ENCODE peak calls at places on chromosomes 7 and 10, in four cellular contexts. F is H1, O is SK-N-SH, Z is GM12878. R is an unnamed sample.

GRCh38 chr7:156832195-156832877 is 60.6 kb downstream of the LMBR1 start:
- DNase-seq in O (no peak), F (no peak), Z (no peak), R (no peak)

GRCh38 chr7:81690251-81690650 is 79.6 kb downstream of the HGF start:
- DNase-seq in O (no peak), F (no peak), Z (no peak), R (no peak)

GRCh38 chr10:124949543-124949942 is 7.6 kb downstream of the ZRANB1 start:
- DNase-seq in Z (no peak), O (no peak), F (no peak), R (peak)

GRCh38 chr7:70630647-70631457 is 501.1 kb upstream of the GALNT17 start:
- DNase-seq in O (no peak), F (no peak), Z (no peak), R (no peak)

GRCh38 chr10:15439381-15439837 is 68.3 kb upstream of the FAM171A1 start:
- DNase-seq in O (peak), Z (no peak), F (no peak), R (peak)

GRCh38 chr7:70082026-70082655 is 483.9 kb downstream of the AUTS2 start:
- DNase-seq in F (no peak), Z (no peak), O (no peak), R (no peak)

GRCh38 chr10:95177429-95177828 is 16.6 kb upstream of the ACSM6 start:
- DNase-seq in F (no peak), O (no peak), Z (no peak), R (peak)

GRCh38 chr10:6250745-6251144 is 48.0 kb downstream of the PFKFB3 start:
- DNase-seq in O (no peak), Z (no peak), F (no peak), R (no peak)

GRCh38 chr7:34190299-34190698 is 285.0 kb downstream of the BMPER start:
- DNase-seq in Z (no peak), O (no peak), F (no peak), R (no peak)

GRCh38 chr10:17278607-17279240 is 50.7 kb downstream of the VIM start:
- DNase-seq in O (no peak), F (no peak), Z (no peak), R (no peak)

GRCh38 chr10:119246862-119247549 is 39.6 kb downstream of the GRK5 start:
- DNase-seq in F (no peak), O (no peak), Z (no peak), R (no peak)

GRCh38 chr10:14071956-14072355 is 258.8 kb downstream of the FRMD4A start:
- DNase-seq in F (no peak), O (no peak), Z (no peak), R (no peak)

GRCh38 chr7:132614428-132615076 is 38.3 kb upstream of the PLXNA4 start:
- DNase-seq in O (no peak), Z (no peak), F (peak), R (no peak)

GRCh38 chr7:108627476-108628051 is 57.9 kb downstream of the DNAJB9 start:
- DNase-seq in F (no peak), Z (no peak), O (no peak), R (no peak)

GRCh38 chr10:118965636-118966035 is 63.9 kb upstream of the NANOS1 start:
- DNase-seq in O (no peak), Z (no peak), F (no peak), R (no peak)

GRCh38 chr7:131425992-131426391 is 98.3 kb downstream of the MKLN1 start:
- DNase-seq in F (no peak), O (no peak), Z (no peak), R (no peak)

GRCh38 chr7:65475734-65476319 is 102.2 kb downstream of the ZNF92 start:
- DNase-seq in F (peak), Z (peak), O (no peak), R (peak)

GRCh38 chr7:21430575-21430954 is 2.7 kb downstream of the SP4 start:
- DNase-seq in F (no peak), Z (no peak), O (no peak), R (no peak)

GRCh38 chr10:35564276-35564982 is 40.7 kb upstream of the GJD4 start:
- DNase-seq in O (no peak), F (no peak), Z (no peak), R (no peak)

GRCh38 chr7:100799037-100799896 is 28.1 kb downstream of the EPHB4 start:
- DNase-seq in O (peak), Z (peak), F (no peak), R (peak)

GRCh38 chr7:122689346-122690109 is 9.4 kb downstream of the RNF133 start:
- DNase-seq in F (no peak), Z (no peak), O (no peak), R (peak)

GRCh38 chr10:120521880-120522279 is 64.9 kb downstream of the PLPP4 start:
- DNase-seq in O (no peak), Z (no peak), F (no peak), R (no peak)

GRCh38 chr7:73519867-73520672 is 2.0 kb downstream of the BAZ1B start:
- DNase-seq in O (no peak), Z (no peak), F (no peak), R (peak)

GRCh38 chr7:22723171-22723601 is 3.8 kb upstream of the IL6 start:
- DNase-seq in F (no peak), Z (no peak), O (no peak), R (no peak)

GRCh38 chr7:71015260-71015900 is 116.6 kb upstream of the GALNT17 start:
- DNase-seq in F (no peak), O (no peak), Z (no peak), R (no peak)

GRCh38 chr7:141312395-141312794 is 238.5 kb downstream of the TMEM178B start:
- DNase-seq in O (no peak), F (no peak), Z (no peak), R (no peak)

GRCh38 chr7:36116347-36117200 is 36.5 kb upstream of the EEPD1 start:
- DNase-seq in F (no peak), Z (no peak), O (no peak), R (peak)

GRCh38 chr10:5447611-5448071 is 35.3 kb downstream of the NET1 start:
- DNase-seq in Z (peak), O (no peak), F (no peak), R (no peak)

GRCh38 chr10:32379950-32380547 is 33.1 kb upstream of the EPC1 start:
- DNase-seq in F (no peak), O (no peak), Z (no peak), R (no peak)

GRCh38 chr7:99469381-99470065 is 3.2 kb upstream of the ZNF789 start:
- DNase-seq in Z (no peak), O (no peak), F (no peak), R (peak)

GRCh38 chr10:36779238-36779846 is 346.1 kb upstream of the ANKRD30A start:
- DNase-seq in Z (no peak), O (peak), F (peak), R (peak)

GRCh38 chr7:49911906-49912305 is 138.5 kb downstream of the VWC2 start:
- DNase-seq in O (no peak), Z (no peak), F (no peak), R (no peak)

GRCh38 chr10:120581496-120581895 is 124.5 kb downstream of the PLPP4 start:
- DNase-seq in F (no peak), O (no peak), Z (no peak), R (no peak)

GRCh38 chr7:155391414-155391813 is 66.5 kb upstream of the EN2 start:
- DNase-seq in Z (no peak), F (no peak), O (no peak), R (no peak)

GRCh38 chr7:140635821-140636220 is 4.8 kb downstream of the DENND2A start:
- DNase-seq in Z (no peak), O (no peak), F (no peak), R (no peak)

GRCh38 chr10:15245530-15245929 is 77.0 kb upstream of the NMT2 start:
- DNase-seq in O (peak), Z (no peak), F (no peak), R (peak)

GRCh38 chr10:86699541-86699940 is 31.2 kb downstream of the LDB3 start:
- DNase-seq in O (no peak), F (no peak), Z (no peak), R (no peak)

GRCh38 chr10:43925793-43926192 is 277.1 kb upstream of the ZNF32 start:
- DNase-seq in O (no peak), F (no peak), Z (no peak), R (no peak)
- TF ChIP-seq TCF12 in O (no peak), F (no peak), Z (no peak), R (no peak)

GRCh38 chr10:113385021-113385975 is 167.6 kb upstream of the HABP2 start:
- DNase-seq in O (peak), Z (no peak), F (peak), R (peak)

GRCh38 chr10:113384181-113384580 is 168.7 kb upstream of the HABP2 start:
- DNase-seq in F (no peak), O (no peak), Z (no peak), R (no peak)

GRCh38 chr10:113381906-113382562 is 170.8 kb upstream of the HABP2 start:
- DNase-seq in F (no peak), O (no peak), Z (no peak), R (no peak)

GRCh38 chr10:113382691-113383090 is 170.2 kb upstream of the HABP2 start:
- DNase-seq in O (no peak), F (no peak), Z (no peak), R (no peak)

GRCh38 chr10:113386005-113386404 is 166.8 kb upstream of the HABP2 start:
- DNase-seq in Z (no peak), O (no peak), F (no peak), R (peak)
- TF ChIP-seq TCF12 in Z (no peak), O (peak), F (no peak), R (no peak)

GRCh38 chr7:31214751-31215150 is 125.8 kb downstream of the NEUROD6 start:
- DNase-seq in Z (no peak), F (no peak), O (no peak), R (no peak)

DNA sequence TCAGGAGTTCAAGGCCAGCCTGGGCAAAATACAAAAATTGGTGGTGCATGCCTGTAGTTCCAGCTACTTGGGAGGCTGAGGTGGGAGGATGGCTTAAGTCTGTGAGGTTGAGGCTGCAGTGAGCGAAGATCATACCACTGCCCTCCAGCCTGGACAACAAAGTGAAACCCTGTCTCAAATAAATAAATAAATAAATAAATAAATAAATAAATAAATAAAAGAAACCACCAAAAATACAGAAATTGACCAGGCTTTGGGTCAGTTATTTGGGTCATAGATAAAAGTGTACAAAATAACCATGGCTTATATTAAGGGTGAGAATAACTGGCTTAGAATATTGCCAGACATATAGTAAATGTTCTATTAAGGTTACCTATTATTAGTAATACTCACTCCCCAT is 129.2 kb downstream of the NEUROD6 start:
- DNase-seq in O (no peak), Z (no peak), F (no peak), R (no peak)
- TF ChIP-seq TCF12 in O (no peak), Z (no peak), F (no peak), R (no peak)

DNA sequence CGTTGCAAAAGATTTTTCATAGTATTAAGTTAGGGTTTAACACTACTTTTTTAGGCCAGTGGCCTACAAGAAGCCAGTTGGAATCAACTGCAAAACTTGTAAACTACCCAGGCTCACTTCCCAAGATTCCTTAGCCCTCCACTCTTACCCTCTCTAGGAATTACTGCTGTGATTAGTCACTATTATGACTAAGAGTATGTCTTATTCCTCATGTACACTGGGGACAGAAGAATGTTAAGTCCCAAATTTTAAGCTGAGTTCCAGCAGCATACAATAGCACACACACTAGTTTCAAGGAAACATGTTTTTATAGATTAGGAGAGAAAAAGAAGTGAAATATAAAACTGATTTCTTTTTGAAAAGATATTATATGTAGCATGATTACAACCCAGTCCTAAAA is 42.8 kb downstream of the FBXL13 start:
- DNase-seq in F (no peak), O (no peak), Z (no peak), R (no peak)
- TF ChIP-seq TCF12 in F (no peak), O (no peak), Z (no peak), R (no peak)

DNA sequence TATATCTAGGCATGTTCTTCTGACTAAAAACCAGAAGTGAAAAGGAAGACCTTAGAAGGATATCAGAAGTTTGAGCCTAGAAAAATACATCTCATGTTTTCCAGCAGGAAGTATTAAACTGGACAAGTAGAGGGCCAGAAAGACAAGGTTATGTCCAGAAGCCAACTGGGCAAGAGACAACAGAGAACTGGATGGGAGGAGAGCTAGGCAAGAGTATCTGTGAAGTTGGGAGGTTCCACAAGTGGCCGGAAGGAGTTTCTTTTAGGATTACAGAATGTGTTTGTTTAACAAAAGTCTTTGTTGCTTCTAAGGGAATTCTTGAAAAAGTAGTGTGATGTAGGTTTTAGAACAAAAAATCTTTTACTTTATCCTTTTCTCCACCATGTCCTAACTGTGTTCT is 86.4 kb downstream of the CYP26A1 start:
- DNase-seq in F (no peak), O (no peak), Z (no peak), R (no peak)
- TF ChIP-seq TCF12 in F (no peak), O (no peak), Z (no peak), R (no peak)

R was measured in HepG2.